ENCODE peak calls at places on chromosome 18, in seven cellular contexts. One of them, this sample, is unnamed.

GRCh38 chr18:31688601-31689000 is 4.2 kb upstream of the B4GALT6 start:
- DNase-seq in mesenchymal stem cell: no peak
- DNase-seq in H9: no peak
- DNase-seq in H1: no peak
- DNase-seq in IMR-90: no peak
- DNase-seq in neuronal stem cell: no peak
- DNase-seq in mesendoderm: no peak
- DNase-seq in this sample: peak; percentile 71

GRCh38 chr18:63197246-63197791 is 122.2 kb downstream of the BCL2 start:
- DNase-seq in neuronal stem cell: no peak
- DNase-seq in mesenchymal stem cell: no peak
- DNase-seq in H1: no peak
- DNase-seq in mesendoderm: no peak
- DNase-seq in H9: no peak
- DNase-seq in IMR-90: no peak
- DNase-seq in this sample: peak; percentile 19

GRCh38 chr18:60893331-60894114 is 439.7 kb upstream of the CDH20 start:
- DNase-seq in neuronal stem cell: no peak
- DNase-seq in mesendoderm: no peak
- DNase-seq in mesenchymal stem cell: no peak
- DNase-seq in H9: no peak
- DNase-seq in H1: no peak
- DNase-seq in IMR-90: no peak
- DNase-seq in this sample: peak; percentile 86

GRCh38 chr18:4108016-4108415 is 347.1 kb downstream of the DLGAP1 start:
- DNase-seq in mesendoderm: peak; percentile 74
- DNase-seq in IMR-90: no peak
- DNase-seq in H9: no peak
- DNase-seq in H1: no peak
- DNase-seq in neuronal stem cell: no peak
- DNase-seq in mesenchymal stem cell: no peak
- DNase-seq in this sample: no peak

GRCh38 chr18:58754544-58755068 is 83.3 kb downstream of the MALT1 start:
- DNase-seq in mesendoderm: no peak
- DNase-seq in H1: no peak
- DNase-seq in IMR-90: no peak
- DNase-seq in neuronal stem cell: no peak
- DNase-seq in mesenchymal stem cell: no peak
- DNase-seq in H9: no peak
- DNase-seq in this sample: peak; percentile 15

GRCh38 chr18:62282188-62282629 is 42.9 kb upstream of the TNFRSF11A start:
- DNase-seq in IMR-90: peak; percentile 84
- DNase-seq in neuronal stem cell: no peak
- DNase-seq in H9: no peak
- DNase-seq in mesendoderm: no peak
- DNase-seq in H1: no peak
- DNase-seq in mesenchymal stem cell: no peak
- DNase-seq in this sample: no peak

GRCh38 chr18:44229693-44230108 is 451.0 kb upstream of the SETBP1 start:
- DNase-seq in H1: no peak
- DNase-seq in mesenchymal stem cell: peak; percentile 3
- DNase-seq in mesendoderm: no peak
- DNase-seq in H9: peak; percentile 27
- DNase-seq in IMR-90: peak; percentile 1
- DNase-seq in neuronal stem cell: no peak
- DNase-seq in this sample: no peak

GRCh38 chr18:2513616-2514015 is 57.7 kb downstream of the METTL4 start:
- DNase-seq in mesendoderm: no peak
- DNase-seq in H9: no peak
- DNase-seq in IMR-90: peak; percentile 21
- DNase-seq in H1: no peak
- DNase-seq in mesenchymal stem cell: peak; percentile 41
- DNase-seq in neuronal stem cell: no peak
- DNase-seq in this sample: no peak

GRCh38 chr18:3213231-3214059 is 6.3 kb downstream of the MYOM1 start:
- DNase-seq in neuronal stem cell: no peak
- DNase-seq in H9: no peak
- DNase-seq in IMR-90: no peak
- DNase-seq in mesenchymal stem cell: peak; percentile 31
- DNase-seq in mesendoderm: peak; percentile 44
- DNase-seq in H1: no peak
- DNase-seq in this sample: no peak

GRCh38 chr18:7476386-7476785 is 90.7 kb upstream of the PTPRM start:
- DNase-seq in neuronal stem cell: no peak
- DNase-seq in mesendoderm: no peak
- DNase-seq in mesenchymal stem cell: no peak
- DNase-seq in H9: no peak
- DNase-seq in IMR-90: no peak
- DNase-seq in H1: no peak
- DNase-seq in this sample: no peak

GRCh38 chr18:13760047-13760446 is 33.6 kb downstream of the RNMT start:
- DNase-seq in H9: no peak
- DNase-seq in neuronal stem cell: no peak
- DNase-seq in mesendoderm: no peak
- DNase-seq in mesenchymal stem cell: no peak
- DNase-seq in H1: no peak
- DNase-seq in IMR-90: no peak
- DNase-seq in this sample: no peak

GRCh38 chr18:22176622-22177495 is 7.5 kb downstream of the GATA6 start:
- DNase-seq in IMR-90: no peak
- DNase-seq in H9: peak; percentile 48
- DNase-seq in mesenchymal stem cell: peak; percentile 67
- DNase-seq in neuronal stem cell: no peak
- DNase-seq in mesendoderm: no peak
- DNase-seq in H1: no peak
- DNase-seq in this sample: peak; percentile 76

GRCh38 chr18:13137939-13138821 is 80.4 kb upstream of the LDLRAD4 start:
- DNase-seq in neuronal stem cell: no peak
- DNase-seq in mesenchymal stem cell: no peak
- DNase-seq in H9: no peak
- DNase-seq in H1: no peak
- DNase-seq in IMR-90: peak; percentile 8
- DNase-seq in mesendoderm: no peak
- DNase-seq in this sample: peak; percentile 74

GRCh38 chr18:76752400-76752799 is 70.0 kb upstream of the ZNF236 start:
- DNase-seq in mesenchymal stem cell: no peak
- DNase-seq in mesendoderm: no peak
- DNase-seq in IMR-90: no peak
- DNase-seq in H9: no peak
- DNase-seq in H1: no peak
- DNase-seq in neuronal stem cell: no peak
- DNase-seq in this sample: no peak

DNA sequence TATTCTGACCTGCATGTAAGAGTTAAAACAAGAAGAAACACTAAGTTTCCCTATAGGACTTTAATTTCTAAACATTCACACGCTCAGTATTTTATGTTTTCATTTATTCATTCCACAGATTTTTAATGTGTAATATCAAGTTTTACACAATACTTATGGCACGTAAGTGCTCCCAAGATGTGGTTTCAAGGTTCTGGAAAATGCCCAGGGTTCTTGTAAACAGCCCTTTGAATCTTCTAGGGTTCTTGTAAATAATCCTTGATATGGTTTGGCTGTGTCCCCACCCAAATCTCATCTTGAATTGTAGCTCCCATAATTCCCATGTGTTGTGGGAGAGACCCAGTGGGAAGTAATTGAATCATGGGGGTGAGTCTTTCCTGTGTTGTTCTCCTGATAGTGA is 383.0 kb downstream of the TXNL1 start:
- DNase-seq in H1: no peak
- DNase-seq in IMR-90: peak; percentile 50
- DNase-seq in mesenchymal stem cell: no peak
- DNase-seq in mesendoderm: no peak
- DNase-seq in H9: no peak
- DNase-seq in neuronal stem cell: no peak
- DNase-seq in this sample: no peak
- H3K23ac ChIP-seq in H1: no peak overlapping the region
- H3K23ac ChIP-seq in IMR-90: no peak overlapping the region
- H3K23ac ChIP-seq in mesenchymal stem cell: no peak overlapping the region
- H3K23ac ChIP-seq in mesendoderm: no peak overlapping the region
- H3K23ac ChIP-seq in H9: no peak overlapping the region
- H3K23ac ChIP-seq in neuronal stem cell: no peak overlapping the region
- H3K23ac ChIP-seq in this sample: no peak overlapping the region

GRCh38 chr18:10689954-10690302 is 164.1 kb downstream of the NAPG start:
- DNase-seq in neuronal stem cell: no peak
- DNase-seq in IMR-90: no peak
- DNase-seq in H1: no peak
- DNase-seq in H9: no peak
- DNase-seq in mesendoderm: no peak
- DNase-seq in mesenchymal stem cell: no peak
- DNase-seq in this sample: no peak

GRCh38 chr18:10687161-10687925 is 161.5 kb downstream of the NAPG start:
- DNase-seq in H9: no peak
- DNase-seq in neuronal stem cell: no peak
- DNase-seq in mesenchymal stem cell: no peak
- DNase-seq in IMR-90: peak; percentile 1
- DNase-seq in mesendoderm: no peak
- DNase-seq in H1: no peak
- DNase-seq in this sample: no peak

GRCh38 chr18:10685484-10685883 is 159.7 kb downstream of the NAPG start:
- DNase-seq in IMR-90: no peak
- DNase-seq in mesenchymal stem cell: no peak
- DNase-seq in H9: no peak
- DNase-seq in mesendoderm: no peak
- DNase-seq in H1: no peak
- DNase-seq in neuronal stem cell: no peak
- DNase-seq in this sample: no peak

GRCh38 chr18:10690376-10690775 is 164.5 kb downstream of the NAPG start:
- DNase-seq in H1: no peak
- DNase-seq in IMR-90: no peak
- DNase-seq in neuronal stem cell: no peak
- DNase-seq in H9: no peak
- DNase-seq in mesendoderm: no peak
- DNase-seq in mesenchymal stem cell: no peak
- DNase-seq in this sample: no peak

DNA sequence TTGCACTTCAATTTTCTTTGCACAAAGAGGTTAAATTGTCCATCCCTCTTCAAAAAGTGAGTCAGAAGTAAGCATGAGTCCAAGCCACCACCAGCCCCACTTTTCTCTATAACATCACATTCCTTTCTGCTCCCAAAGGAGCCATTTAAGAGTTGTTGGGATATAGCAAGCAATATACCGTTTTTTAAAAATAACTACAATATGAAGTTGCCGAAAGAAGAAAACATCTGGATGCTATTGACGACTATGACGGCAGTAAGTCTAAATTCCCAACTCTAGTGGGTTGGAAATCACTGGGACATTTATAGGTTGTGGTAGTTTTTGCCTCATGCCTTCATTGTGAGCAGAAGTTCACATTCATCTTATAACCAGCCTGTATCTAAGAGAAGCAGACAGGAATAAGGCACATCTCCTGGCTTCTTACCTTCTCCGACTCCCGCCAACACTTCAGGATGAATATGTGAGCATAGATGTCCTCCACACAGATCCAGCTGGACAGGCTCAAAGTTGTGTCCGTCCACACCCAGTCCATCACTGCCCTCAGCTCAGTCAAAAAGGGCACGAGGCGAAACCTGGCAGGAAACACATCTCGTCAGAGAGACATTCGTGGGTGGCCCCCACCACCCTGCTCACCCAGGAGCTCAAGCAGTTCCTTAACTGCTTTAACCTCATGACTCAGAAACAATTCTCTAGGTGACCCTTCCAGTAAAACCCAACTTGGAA is 163.6 kb downstream of the NAPG start:
- DNase-seq in H1: no peak
- DNase-seq in IMR-90: no peak
- DNase-seq in mesenchymal stem cell: no peak
- DNase-seq in H9: no peak
- DNase-seq in mesendoderm: no peak
- DNase-seq in neuronal stem cell: no peak
- DNase-seq in this sample: no peak
- H2BK5ac ChIP-seq in H1: no peak overlapping the region
- H2BK5ac ChIP-seq in IMR-90: no peak overlapping the region
- H2BK5ac ChIP-seq in mesenchymal stem cell: no peak overlapping the region
- H2BK5ac ChIP-seq in H9: no peak overlapping the region
- H2BK5ac ChIP-seq in mesendoderm: no peak overlapping the region
- H2BK5ac ChIP-seq in neuronal stem cell: no peak overlapping the region
- H2BK5ac ChIP-seq in this sample: no peak overlapping the region

GRCh38 chr18:72089432-72089831 is 454.7 kb downstream of the CBLN2 start:
- DNase-seq in H1: no peak
- DNase-seq in neuronal stem cell: no peak
- DNase-seq in mesenchymal stem cell: no peak
- DNase-seq in H9: no peak
- DNase-seq in mesendoderm: no peak
- DNase-seq in IMR-90: no peak
- DNase-seq in this sample: no peak
- H3K9ac ChIP-seq in H1: no peak overlapping the region
- H3K9ac ChIP-seq in neuronal stem cell: no peak overlapping the region
- H3K9ac ChIP-seq in mesenchymal stem cell: no peak overlapping the region
- H3K9ac ChIP-seq in H9: no peak overlapping the region
- H3K9ac ChIP-seq in mesendoderm: no peak overlapping the region
- H3K9ac ChIP-seq in IMR-90: no peak overlapping the region
- H3K9ac ChIP-seq in this sample: no peak overlapping the region

GRCh38 chr18:69725009-69725408 is 222.7 kb downstream of the CD226 start:
- DNase-seq in mesendoderm: no peak
- DNase-seq in IMR-90: peak; percentile 41
- DNase-seq in mesenchymal stem cell: no peak
- DNase-seq in neuronal stem cell: no peak
- DNase-seq in H1: no peak
- DNase-seq in H9: no peak
- DNase-seq in this sample: no peak

GRCh38 chr18:69730664-69731063 is 217.0 kb downstream of the CD226 start:
- DNase-seq in mesendoderm: no peak
- DNase-seq in mesenchymal stem cell: no peak
- DNase-seq in IMR-90: no peak
- DNase-seq in neuronal stem cell: no peak
- DNase-seq in H9: no peak
- DNase-seq in H1: no peak
- DNase-seq in this sample: no peak

GRCh38 chr18:69723434-69723833 is 224.2 kb downstream of the CD226 start:
- DNase-seq in IMR-90: no peak
- DNase-seq in H9: no peak
- DNase-seq in mesenchymal stem cell: no peak
- DNase-seq in mesendoderm: no peak
- DNase-seq in neuronal stem cell: no peak
- DNase-seq in H1: no peak
- DNase-seq in this sample: no peak

GRCh38 chr18:69727912-69728572 is 219.6 kb downstream of the CD226 start:
- DNase-seq in mesendoderm: peak; percentile 53
- DNase-seq in neuronal stem cell: no peak
- DNase-seq in H9: no peak
- DNase-seq in mesenchymal stem cell: no peak
- DNase-seq in IMR-90: no peak
- DNase-seq in H1: no peak
- DNase-seq in this sample: no peak

GRCh38 chr18:69725855-69726508 is 221.7 kb downstream of the CD226 start:
- DNase-seq in neuronal stem cell: no peak
- DNase-seq in H1: no peak
- DNase-seq in mesendoderm: no peak
- DNase-seq in mesenchymal stem cell: peak; percentile 3
- DNase-seq in IMR-90: no peak
- DNase-seq in H9: no peak
- DNase-seq in this sample: no peak
- H3K23ac ChIP-seq in neuronal stem cell: no peak overlapping the region
- H3K23ac ChIP-seq in H1: no peak overlapping the region
- H3K23ac ChIP-seq in mesendoderm: no peak overlapping the region
- H3K23ac ChIP-seq in mesenchymal stem cell: no peak overlapping the region
- H3K23ac ChIP-seq in IMR-90: no peak overlapping the region
- H3K23ac ChIP-seq in H9: no peak overlapping the region
- H3K23ac ChIP-seq in this sample: no peak overlapping the region

GRCh38 chr18:23332356-23332755 is 120.7 kb upstream of the RIOK3 start:
- DNase-seq in mesendoderm: no peak
- DNase-seq in H1: no peak
- DNase-seq in H9: no peak
- DNase-seq in mesenchymal stem cell: no peak
- DNase-seq in IMR-90: no peak
- DNase-seq in neuronal stem cell: no peak
- DNase-seq in this sample: no peak
- H2BK5ac ChIP-seq in mesendoderm: no peak overlapping the region
- H2BK5ac ChIP-seq in H1: no peak overlapping the region
- H2BK5ac ChIP-seq in H9: no peak overlapping the region
- H2BK5ac ChIP-seq in mesenchymal stem cell: no peak overlapping the region
- H2BK5ac ChIP-seq in IMR-90: no peak overlapping the region
- H2BK5ac ChIP-seq in neuronal stem cell: no peak overlapping the region
- H2BK5ac ChIP-seq in this sample: no peak overlapping the region

This sample was measured in trophoblast cell.